ENCODE peak calls at places on chromosomes 5 and 9, in seven cellular contexts. F, L, U, J, D, Y and M are unnamed samples.

GRCh38 chr5:90093931-90094485 is 315.5 kb downstream of the CETN3 start:
- DNase-seq in J (no peak), D (no peak), L (no peak), F (no peak), Y (no peak), U (no peak), M (no peak)

GRCh38 chr9:23962101-23962500 is 136.1 kb upstream of the ELAVL2 start:
- DNase-seq in J (no peak), Y (no peak), U (no peak), D (no peak), L (no peak), F (no peak), M (no peak)

GRCh38 chr9:72925891-72926290 is 27.0 kb downstream of the ALDH1A1 start:
- DNase-seq in J (no peak), Y (no peak), F (no peak), U (no peak), L (no peak), D (no peak), M (no peak)

GRCh38 chr9:81871695-81872094 is 56.5 kb upstream of the SPATA31D4 start:
- DNase-seq in Y (peak), F (no peak), D (no peak), U (no peak), J (no peak), L (no peak), M (no peak)

GRCh38 chr5:157535042-157535865 is 40.3 kb downstream of the ADAM19 start:
- DNase-seq in D (no peak), U (peak), Y (no peak), F (peak), J (no peak), L (peak), M (no peak)

GRCh38 chr5:133930061-133930823 is 38.2 kb downstream of the C5orf15 start:
- DNase-seq in U (no peak), J (no peak), Y (no peak), L (peak), D (no peak), F (no peak), M (no peak)

GRCh38 chr5:91425046-91425445 is 41.9 kb upstream of the ARRDC3 start:
- DNase-seq in J (no peak), D (no peak), F (no peak), U (no peak), Y (no peak), L (no peak), M (no peak)

GRCh38 chr5:74477082-74477453 is 163.5 kb downstream of the ENC1 start:
- DNase-seq in L (no peak), J (no peak), U (no peak), F (no peak), Y (no peak), D (no peak), M (no peak)

GRCh38 chr5:142869883-142870282 is 99.7 kb downstream of the ARHGAP26 start:
- DNase-seq in D (no peak), Y (no peak), U (no peak), L (no peak), F (peak), J (no peak), M (no peak)

GRCh38 chr5:145056805-145057204 is 778.3 kb downstream of the PRELID2 start:
- DNase-seq in F (no peak), L (no peak), Y (no peak), D (no peak), J (no peak), U (no peak), M (no peak)

GRCh38 chr9:28542928-28543327 is 969.6 kb upstream of the C9orf72 start:
- DNase-seq in L (no peak), Y (no peak), F (no peak), U (no peak), D (no peak), J (no peak), M (no peak)

GRCh38 chr5:66595877-66596790 is at the start of gene MAST4:
- DNase-seq in L (peak), D (peak), F (peak), J (peak), Y (peak), U (peak), M (no peak)

GRCh38 chr5:153467546-153467945 is 22.9 kb upstream of the GRIA1 start:
- DNase-seq in J (no peak), L (no peak), F (no peak), D (no peak), U (no peak), Y (no peak), M (no peak)

GRCh38 chr5:22754155-22754554 is 99.0 kb downstream of the CDH12 start:
- DNase-seq in Y (no peak), F (no peak), L (no peak), D (no peak), U (no peak), J (no peak), M (no peak)

GRCh38 chr5:103523319-103523718 is 39.3 kb downstream of the NUDT12 start:
- DNase-seq in L (peak), J (no peak), F (no peak), U (no peak), Y (peak), D (no peak), M (no peak)

GRCh38 chr9:95273369-95274051 is 44.0 kb downstream of the FANCC start:
- DNase-seq in U (no peak), Y (no peak), D (no peak), L (no peak), J (no peak), F (no peak), M (no peak)

GRCh38 chr5:174951151-174951780 is 226.9 kb downstream of the MSX2 start:
- DNase-seq in J (no peak), D (no peak), L (peak), Y (peak), U (no peak), F (peak), M (no peak)

GRCh38 chr5:134111741-134112647 is 2.5 kb upstream of the TCF7 start:
- DNase-seq in U (no peak), Y (no peak), L (no peak), J (no peak), F (no peak), D (no peak), M (no peak)

GRCh38 chr5:43603535-43604363 is 769 bp downstream of the NNT start:
- DNase-seq in L (peak), Y (no peak), U (peak), F (peak), J (peak), D (peak), M (peak)
- TF ChIP-seq POLR2A in L (peak), Y (no peak), U (no peak), F (peak), J (peak), D (no peak), M (no peak)

GRCh38 chr9:137198748-137199276 is 1.7 kb downstream of the TPRN start:
- DNase-seq in D (no peak), F (no peak), J (no peak), L (no peak), Y (no peak), U (no peak), M (no peak)
- TF ChIP-seq POLR2A in D (no peak), F (no peak), J (no peak), L (no peak), Y (no peak), U (no peak), M (no peak)

GRCh38 chr9:74120061-74120460 is 377.1 kb upstream of the RORB start:
- DNase-seq in J (no peak), L (no peak), D (no peak), Y (no peak), U (no peak), F (no peak), M (no peak)
- TF ChIP-seq POLR2A in J (no peak), L (no peak), D (no peak), Y (no peak), U (no peak), F (no peak), M (no peak)

GRCh38 chr5:16539169-16539666 is 73.6 kb upstream of the ZNF622 start:
- DNase-seq in D (peak), J (no peak), F (peak), Y (peak), L (peak), U (peak), M (peak)
- TF ChIP-seq POLR2A in D (no peak), J (no peak), F (peak), Y (no peak), L (peak), U (no peak), M (no peak)

DNA sequence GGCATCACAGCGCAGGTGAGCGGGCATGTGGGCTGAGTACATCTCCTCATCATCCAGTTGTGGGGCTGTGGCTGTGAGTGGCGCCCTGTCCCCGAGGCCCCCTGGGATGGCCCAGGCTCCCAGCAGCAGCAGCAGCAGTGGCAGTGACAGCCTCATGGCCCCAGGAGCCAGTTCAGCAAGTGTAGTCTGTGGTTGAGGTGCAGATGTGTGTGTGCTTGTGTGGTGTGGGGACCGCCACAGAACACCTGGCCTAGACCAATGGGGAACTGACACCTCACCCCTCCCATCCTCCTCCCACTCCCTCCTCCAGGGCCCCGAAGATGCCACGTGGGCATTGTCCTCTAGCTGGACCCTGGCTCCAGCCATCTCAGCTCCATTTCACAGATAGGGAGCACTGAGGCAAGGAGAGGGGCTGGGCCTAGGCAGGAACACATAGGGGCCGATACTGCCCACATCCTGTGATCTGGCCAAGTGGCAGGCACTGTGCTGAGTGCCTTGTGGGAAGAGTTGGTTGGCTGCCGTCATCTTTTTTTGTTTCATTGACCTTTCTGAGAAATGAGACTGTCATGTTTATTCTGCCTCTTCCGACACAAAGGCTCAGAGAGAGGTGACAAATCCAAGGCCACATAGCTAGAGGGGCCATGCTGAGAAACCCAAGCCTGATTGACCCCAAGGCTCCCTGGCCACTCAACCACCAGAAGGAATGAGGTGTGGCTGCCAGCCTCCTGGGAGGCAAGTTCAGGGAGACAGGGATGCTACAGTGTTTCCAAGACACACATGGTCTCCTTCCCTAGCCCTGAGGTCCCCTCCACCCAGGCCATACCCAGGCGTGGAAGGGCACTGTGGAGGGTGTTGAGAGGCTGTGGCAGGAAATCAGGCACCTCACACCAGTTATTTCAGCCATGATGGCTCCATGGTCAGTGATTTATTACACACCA is at the start of gene MZB1:
- DNase-seq in Y (no peak), U (no peak), J (peak), D (no peak), F (peak), L (peak), M (no peak)
- TF ChIP-seq POLR2A in Y (no peak), U (no peak), J (no peak), D (no peak), F (no peak), L (no peak), M (no peak)